ENCODE peak calls at places on chromosomes 1 and 21, in four cellular contexts. N, O, Q and Y are unnamed samples. For H3K27me3 and H3K4me1, the result is how much of the 10 kb centered on the place peaks cover.

GRCh38 chr1:59317780-59318179 is 20.9 kb downstream of the FGGY start:
- DNase-seq in N (no peak), O (no peak), Q (no peak), Y (no peak)

GRCh38 chr1:6124746-6125365 is 55.3 kb downstream of the CHD5 start:
- DNase-seq in N (no peak), O (no peak), Q (no peak), Y (no peak)

GRCh38 chr1:156750932-156751723 is at the start of gene HDGF:
- DNase-seq in N (peak), O (peak), Q (peak), Y (no peak)

GRCh38 chr1:9717193-9718005 is 65.9 kb downstream of the PIK3CD start:
- DNase-seq in N (peak), O (peak), Q (peak), Y (no peak)

GRCh38 chr1:12457771-12458170 is 160.2 kb downstream of the DHRS3 start:
- DNase-seq in N (peak), O (no peak), Q (no peak), Y (no peak)

GRCh38 chr1:182069028-182069466 is 7.5 kb upstream of the ZNF648 start:
- DNase-seq in N (peak), O (no peak), Q (peak), Y (peak)

GRCh38 chr1:1337793-1338147 is 6.7 kb downstream of the TAS1R3 start:
- DNase-seq in N (no peak), O (no peak), Q (peak), Y (no peak)

GRCh38 chr1:234065794-234066447 is 161.4 kb downstream of the SLC35F3 start:
- DNase-seq in N (peak), O (peak), Q (peak), Y (peak)

GRCh38 chr1:204574856-204575145 is 58.6 kb downstream of the MDM4 start:
- DNase-seq in N (no peak), O (no peak), Q (no peak), Y (no peak)

GRCh38 chr1:59136541-59137335 is 160.2 kb upstream of the FGGY start:
- DNase-seq in N (no peak), O (no peak), Q (no peak), Y (no peak)

GRCh38 chr1:96763514-96763913 is 41.9 kb downstream of the PTBP2 start:
- DNase-seq in N (no peak), O (no peak), Q (no peak), Y (no peak)

GRCh38 chr1:18385239-18385790 is 95.4 kb upstream of the KLHDC7A start:
- DNase-seq in N (peak), O (no peak), Q (peak), Y (peak)

GRCh38 chr21:41374177-41374712 is 12.4 kb downstream of the MX2 start:
- DNase-seq in N (no peak), O (no peak), Q (no peak), Y (no peak)

GRCh38 chr1:242426271-242426905 is 98.1 kb downstream of the PLD5 start:
- DNase-seq in N (no peak), O (no peak), Q (no peak), Y (no peak)

GRCh38 chr1:85576642-85577420 is 3.7 kb upstream of the CCN1 start:
- DNase-seq in N (peak), O (peak), Q (peak), Y (peak)

GRCh38 chr1:228778946-228779345 is 43.7 kb downstream of the RHOU start:
- DNase-seq in N (no peak), O (no peak), Q (no peak), Y (no peak)

GRCh38 chr1:203427451-203427850 is 48.2 kb upstream of the PRELP start:
- DNase-seq in N (no peak), O (no peak), Q (no peak), Y (no peak)

GRCh38 chr21:22019766-22020165 is 1021.6 kb downstream of the NCAM2 start:
- DNase-seq in N (peak), O (no peak), Q (no peak), Y (no peak)

GRCh38 chr1:8629241-8630091 is 188.0 kb downstream of the RERE start:
- DNase-seq in N (peak), O (no peak), Q (no peak), Y (no peak)

GRCh38 chr1:87956072-87956471 is 627.4 kb downstream of the LMO4 start:
- DNase-seq in N (peak), O (no peak), Q (peak), Y (peak)

GRCh38 chr1:15950302-15950701 is 25.6 kb downstream of the ZBTB17 start:
- DNase-seq in N (no peak), O (no peak), Q (no peak), Y (no peak)

GRCh38 chr21:42859891-42860230 is 19.5 kb downstream of the WDR4 start:
- DNase-seq in N (no peak), O (no peak), Q (no peak), Y (no peak)

GRCh38 chr1:20790785-20791184 is 3.7 kb upstream of the HP1BP3 start:
- DNase-seq in N (no peak), O (no peak), Q (no peak), Y (no peak)

GRCh38 chr1:171467626-171468025 is 17.7 kb upstream of the PRRC2C start:
- DNase-seq in N (no peak), O (no peak), Q (no peak), Y (no peak)

GRCh38 chr1:19815801-19816736 is 986 bp upstream of the RNF186 start:
- DNase-seq in N (no peak), O (no peak), Q (peak), Y (no peak)

GRCh38 chr1:233102381-233102780 is 152.0 kb downstream of the NTPCR start:
- DNase-seq in N (no peak), O (no peak), Q (no peak), Y (no peak)

GRCh38 chr1:157091668-157092273 is 7.8 kb downstream of the ETV3L start:
- DNase-seq in N (no peak), O (no peak), Q (no peak), Y (no peak)

GRCh38 chr1:45840704-45841103 is 37.3 kb downstream of the MAST2 start:
- DNase-seq in N (no peak), O (no peak), Q (no peak), Y (no peak)

GRCh38 chr1:237154173-237154572 is 112.2 kb downstream of the RYR2 start:
- DNase-seq in N (peak), O (no peak), Q (no peak), Y (no peak)

GRCh38 chr1:29556657-29557056 is 320.3 kb downstream of the PTPRU start:
- DNase-seq in N (no peak), O (no peak), Q (no peak), Y (no peak)

GRCh38 chr1:28087614-28088167 is 719 bp downstream of the EYA3 start:
- DNase-seq in N (no peak), O (no peak), Q (no peak), Y (no peak)

GRCh38 chr1:147717706-147718097 is 42.7 kb downstream of the GJA5 start:
- DNase-seq in N (no peak), O (no peak), Q (no peak), Y (no peak)

GRCh38 chr1:224502459-224503160 is 68.0 kb upstream of the WDR26 start:
- DNase-seq in N (peak), O (no peak), Q (peak), Y (no peak)

GRCh38 chr1:66317156-66317543 is 216.8 kb upstream of the SGIP1 start:
- DNase-seq in N (no peak), O (no peak), Q (no peak), Y (no peak)

GRCh38 chr1:4055677-4055967 is 155.6 kb upstream of the C1orf174 start:
- DNase-seq in N (no peak), O (no peak), Q (no peak), Y (peak)

GRCh38 chr1:54934869-54935268 is 45.6 kb upstream of the TMEM61 start:
- DNase-seq in N (peak), O (no peak), Q (no peak), Y (no peak)

GRCh38 chr1:88557044-88557443 is 127.0 kb upstream of the PKN2 start:
- DNase-seq in N (no peak), O (no peak), Q (no peak), Y (no peak)

GRCh38 chr21:36703123-36703522 is 4.2 kb downstream of the SIM2 start:
- DNase-seq in N (no peak), O (no peak), Q (no peak), Y (no peak)
- H3K27me3 ChIP-seq in N (half or more), O (under half), Q (under half), Y (half or more)

DNA sequence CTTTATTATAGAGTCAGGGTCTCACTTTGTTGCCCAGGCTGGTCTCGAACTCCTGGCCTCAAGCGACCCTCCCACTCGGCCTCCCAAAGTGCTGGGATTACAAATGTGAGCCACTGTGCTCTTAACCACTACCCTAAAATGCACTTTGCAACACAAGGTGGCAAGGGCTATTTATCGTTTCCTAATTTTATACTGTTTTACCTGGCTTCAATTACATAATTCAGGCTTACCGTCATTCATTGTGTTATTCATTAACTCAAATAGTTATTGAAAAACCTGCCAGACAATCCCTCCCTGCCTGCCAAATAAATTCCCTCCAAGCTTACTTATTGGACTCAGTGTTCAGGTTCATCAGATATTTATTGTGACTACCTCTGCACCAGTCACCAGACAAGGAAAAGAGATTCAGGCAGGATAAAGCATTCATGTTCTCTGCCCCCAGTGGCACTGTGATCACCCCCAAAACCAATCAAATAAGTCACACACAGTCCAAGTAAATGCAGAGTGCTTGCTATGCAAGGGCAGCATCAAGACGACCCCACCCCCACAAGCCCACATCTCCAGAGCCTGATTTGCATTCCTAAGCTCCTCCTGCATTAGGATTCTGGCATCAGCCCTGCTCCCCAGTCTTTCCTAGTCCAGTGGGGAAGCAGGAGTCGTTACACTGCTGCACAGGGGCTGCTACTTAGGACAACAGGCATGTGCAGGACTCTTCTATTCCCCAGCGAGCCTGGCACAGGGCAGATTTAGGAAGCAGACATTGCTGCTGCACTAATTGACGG is 8.1 kb downstream of the PAQR7 start:
- DNase-seq in N (no peak), O (no peak), Q (peak), Y (no peak)
- H3K27ac ChIP-seq in N (no peak), O (no peak), Q (peak), Y (no peak)

GRCh38 chr1:23530750-23531651 is at the start of gene E2F2:
- DNase-seq in N (peak), O (peak), Q (peak), Y (peak)

GRCh38 chr1:23533288-23534130 is 2.5 kb upstream of the E2F2 start:
- DNase-seq in N (no peak), O (no peak), Q (no peak), Y (no peak)

GRCh38 chr1:23530089-23530749 is 814 bp downstream of the E2F2 start:
- DNase-seq in N (no peak), O (no peak), Q (peak), Y (no peak)

GRCh38 chr1:23529146-23530088 is 1.6 kb downstream of the E2F2 start:
- DNase-seq in N (no peak), O (no peak), Q (peak), Y (no peak)

DNA sequence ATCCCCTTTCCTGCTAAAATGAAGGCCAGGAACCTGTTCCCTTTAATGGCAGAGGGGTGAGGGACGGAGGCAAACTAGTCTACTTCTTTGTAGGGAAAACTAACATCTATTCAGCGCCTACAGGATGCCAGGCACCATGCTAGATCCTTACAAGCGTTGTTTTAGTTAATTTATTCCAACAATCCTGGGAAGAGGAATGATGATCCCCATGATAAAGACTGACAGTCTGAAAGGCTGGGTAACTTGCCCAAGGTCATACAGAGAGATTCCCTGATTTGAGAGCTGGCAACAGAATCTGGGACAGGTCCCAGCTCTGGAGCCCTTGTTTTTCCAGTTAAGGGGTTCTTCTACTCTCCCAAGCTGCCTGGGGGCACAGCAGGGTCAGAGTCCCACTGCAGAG is 662 bp upstream of the E2F2 start:
- DNase-seq in N (no peak), O (no peak), Q (no peak), Y (no peak)
- H3K4me1 ChIP-seq in N (under half), O (under half), Q (under half), Y (under half)

GRCh38 chr1:36829066-36829465 is 205.2 kb downstream of the GRIK3 start:
- DNase-seq in N (no peak), O (no peak), Q (no peak), Y (no peak)
- H3K27me3 ChIP-seq in N (under half), O (under half), Q (under half), Y (under half)

GRCh38 chr1:115251856-115252255 is 86.2 kb downstream of the NGF start:
- DNase-seq in N (peak), O (no peak), Q (no peak), Y (no peak)
- H3K27ac ChIP-seq in N (no peak), O (no peak), Q (no peak), Y (peak)

GRCh38 chr1:207841907-207842306 is 69.0 kb downstream of the CD34 start:
- DNase-seq in N (no peak), O (no peak), Q (no peak), Y (no peak)

GRCh38 chr1:207841318-207841717 is 69.6 kb downstream of the CD34 start:
- DNase-seq in N (no peak), O (no peak), Q (no peak), Y (no peak)

GRCh38 chr1:207844374-207844773 is 66.6 kb downstream of the CD34 start:
- DNase-seq in N (peak), O (no peak), Q (no peak), Y (no peak)

GRCh38 chr1:207840380-207840779 is 70.5 kb downstream of the CD34 start:
- DNase-seq in N (no peak), O (no peak), Q (no peak), Y (no peak)

DNA sequence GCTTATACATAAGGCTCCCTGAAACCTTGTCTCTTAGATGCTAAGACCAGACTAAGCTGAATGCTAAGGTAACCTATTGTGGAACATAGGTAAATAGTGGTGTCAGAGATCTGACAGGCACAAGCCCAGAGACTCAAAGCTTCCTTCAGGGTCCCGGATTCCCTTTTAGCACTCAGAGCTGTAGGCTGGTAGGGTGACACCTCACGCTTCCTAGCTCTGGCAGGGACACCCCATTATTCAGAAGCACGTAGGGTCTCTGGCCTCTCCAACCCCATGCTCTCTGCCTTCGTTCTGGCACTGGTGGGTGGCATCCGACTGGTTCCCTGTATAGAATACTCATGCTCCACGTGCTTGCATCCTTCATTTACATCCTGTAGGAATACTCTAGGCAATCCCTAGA is 68.4 kb downstream of the CD34 start:
- DNase-seq in N (no peak), O (no peak), Q (no peak), Y (no peak)
- H3K4me1 ChIP-seq in N (under half), O (half or more), Q (under half), Y (half or more)

DNA sequence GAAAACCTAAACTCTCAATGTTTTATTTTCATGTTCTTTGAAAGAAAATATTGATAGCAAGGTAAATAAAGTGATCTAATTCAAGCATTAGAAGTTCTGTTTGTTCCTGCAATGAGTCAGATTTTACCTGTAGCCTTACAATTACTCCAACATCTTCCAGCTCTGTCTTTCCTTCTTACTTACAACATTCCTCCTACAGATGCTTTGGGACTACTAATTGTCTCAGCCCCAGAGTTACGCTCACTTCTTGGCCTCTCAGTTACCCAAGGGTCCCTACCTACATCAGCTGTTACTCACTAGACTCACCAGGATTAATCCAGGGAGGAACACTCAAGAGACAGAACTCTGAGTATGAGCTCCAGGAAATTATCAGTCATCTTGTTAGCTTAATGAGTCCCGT is 26.4 kb downstream of the OR14A16 start:
- DNase-seq in N (no peak), O (no peak), Q (no peak), Y (no peak)
- H3K27me3 ChIP-seq in N (under half), O (under half), Q (under half), Y (under half)

GRCh38 chr21:45988366-45989347 is 7.1 kb downstream of the COL6A1 start:
- DNase-seq in N (no peak), O (peak), Q (no peak), Y (peak)
- H3K27ac ChIP-seq in N (no peak), O (peak), Q (no peak), Y (no peak)

GRCh38 chr1:64569376-64569775 is 99.4 kb downstream of the CACHD1 start:
- DNase-seq in N (peak), O (no peak), Q (no peak), Y (no peak)

GRCh38 chr1:64578270-64578973 is 108.5 kb downstream of the CACHD1 start:
- DNase-seq in N (no peak), O (no peak), Q (no peak), Y (no peak)

GRCh38 chr1:64572222-64572900 is 102.4 kb downstream of the CACHD1 start:
- DNase-seq in N (no peak), O (no peak), Q (no peak), Y (no peak)

GRCh38 chr1:64570267-64570666 is 100.3 kb downstream of the CACHD1 start:
- DNase-seq in N (no peak), O (no peak), Q (no peak), Y (no peak)

DNA sequence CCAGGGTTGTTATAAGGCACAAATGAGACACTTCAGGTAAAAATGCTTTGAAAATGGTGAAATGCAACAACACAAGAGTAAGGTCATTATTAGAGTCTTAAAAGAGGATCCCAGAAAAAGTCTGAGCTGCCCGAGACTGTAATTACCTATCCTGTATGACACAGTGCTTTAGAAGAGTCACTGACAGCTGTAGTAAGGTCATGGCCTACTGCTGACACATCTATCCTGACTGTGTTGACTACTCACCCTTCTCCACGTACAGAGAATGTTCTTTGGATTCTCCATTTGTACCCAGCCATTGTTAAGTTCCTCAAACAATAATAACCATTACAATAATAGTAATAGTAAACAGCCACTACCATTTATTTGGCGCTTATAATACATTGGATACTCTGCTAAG is 104.4 kb downstream of the CACHD1 start:
- DNase-seq in N (no peak), O (no peak), Q (no peak), Y (no peak)
- H3K4me1 ChIP-seq in N (half or more), O (under half), Q (under half), Y (under half)